ENCODE peak calls at places on chromosomes 1 and 21, in six cellular contexts. D is neural progenitor cell; T is HCEC 1CT; F is activated T-helper 9 cell treated with anti-CD3 and anti-CD28 coated beads, Interleukin-2, amount 50 U/mL, for 16 hours; R is T-cell; G is CD4-positive, CD25-positive, alpha-beta regulatory T cell. H is an unnamed sample.

GRCh38 chr1:55061706-55062321 is 22.5 kb downstream of the PCSK9 start:
- DNase-seq in D (no peak), T (no peak), F (no peak), R (no peak), G (no peak), H (no peak)

GRCh38 chr1:36098650-36099365 is 10.1 kb downstream of the ADPRS start:
- DNase-seq in D (no peak), T (no peak), F (no peak), R (no peak), G (no peak), H (no peak)

GRCh38 chr1:10308001-10308400 is 90.9 kb upstream of the PGD start:
- DNase-seq in D (no peak), T (no peak), F (no peak), R (peak), G (peak), H (no peak)

GRCh38 chr1:196209983-196210382 is 398.3 kb downstream of the KCNT2 start:
- DNase-seq in D (no peak), T (no peak), F (no peak), R (no peak), G (no peak), H (no peak)

GRCh38 chr1:202193614-202194327 is at the start of gene LGR6:
- DNase-seq in D (peak), T (no peak), F (no peak), R (no peak), G (no peak), H (peak)

GRCh38 chr1:174217787-174218574 is 58.7 kb downstream of the RABGAP1L start:
- DNase-seq in D (peak), T (peak), F (no peak), R (no peak), G (peak), H (no peak)

GRCh38 chr1:93960641-93961147 is 51.5 kb upstream of the GCLM start:
- DNase-seq in D (no peak), T (no peak), F (no peak), R (no peak), G (no peak), H (no peak)

GRCh38 chr1:56360021-56360420 is 219.3 kb downstream of the PLPP3 start:
- DNase-seq in D (no peak), T (peak), F (no peak), R (no peak), G (no peak), H (no peak)

GRCh38 chr1:156439036-156439435 is 61.5 kb downstream of the MEF2D start:
- DNase-seq in D (no peak), T (no peak), F (no peak), R (no peak), G (no peak), H (no peak)

GRCh38 chr1:150186789-150187559 is 37.3 kb downstream of the PLEKHO1 start:
- DNase-seq in D (peak), T (peak), F (no peak), R (no peak), G (peak), H (peak)

GRCh38 chr1:17674707-17675505 is 80.2 kb upstream of the ACTL8 start:
- DNase-seq in D (no peak), T (no peak), F (no peak), R (no peak), G (no peak), H (no peak)

GRCh38 chr1:77680173-77680572 is 2.3 kb downstream of the ZZZ3 start:
- DNase-seq in D (no peak), T (no peak), F (no peak), R (no peak), G (no peak), H (no peak)

GRCh38 chr1:31522556-31522845 is 53.8 kb upstream of the TINAGL1 start:
- DNase-seq in D (no peak), T (no peak), F (no peak), R (no peak), G (no peak), H (no peak)

GRCh38 chr1:74753104-74753503 is 20.2 kb downstream of the TYW3 start:
- DNase-seq in D (peak), T (no peak), F (no peak), R (no peak), G (no peak), H (no peak)

GRCh38 chr1:34900775-34901502 is 28.5 kb downstream of the DLGAP3 start:
- DNase-seq in D (no peak), T (no peak), F (no peak), R (no peak), G (no peak), H (no peak)

GRCh38 chr1:245735831-245736530 is 581.2 kb downstream of the KIF26B start:
- DNase-seq in D (no peak), T (peak), F (no peak), R (no peak), G (no peak), H (no peak)

GRCh38 chr1:200628223-200628868 is 7.8 kb upstream of the KIF14 start:
- DNase-seq in D (no peak), T (no peak), F (peak), R (peak), G (peak), H (peak)

GRCh38 chr1:6779089-6779805 is 6.0 kb upstream of the CAMTA1 start:
- DNase-seq in D (no peak), T (no peak), F (no peak), R (no peak), G (peak), H (no peak)

GRCh38 chr1:29832471-29832870 is 596.1 kb downstream of the PTPRU start:
- DNase-seq in D (no peak), T (no peak), F (no peak), R (no peak), G (no peak), H (no peak)

GRCh38 chr1:30915491-30916230 is 7.1 kb upstream of the SDC3 start:
- DNase-seq in D (peak), T (no peak), F (no peak), R (no peak), G (no peak), H (no peak)

GRCh38 chr1:12197483-12197880 is 30.7 kb downstream of the TNFRSF1B start:
- DNase-seq in D (no peak), T (no peak), F (no peak), R (no peak), G (no peak), H (no peak)

GRCh38 chr1:115877511-115877910 is 36.6 kb upstream of the NHLH2 start:
- DNase-seq in D (peak), T (peak), F (no peak), R (no peak), G (no peak), H (no peak)

GRCh38 chr1:27113861-27114260 is 41.1 kb downstream of the SLC9A1 start:
- DNase-seq in D (no peak), T (no peak), F (no peak), R (no peak), G (no peak), H (no peak)

GRCh38 chr1:159076753-159077656 is at the start of gene AIM2:
- DNase-seq in D (no peak), T (no peak), F (peak), R (peak), G (peak), H (peak)

GRCh38 chr1:77825356-77825709 is 45.9 kb downstream of the MIGA1 start:
- DNase-seq in D (peak), T (peak), F (no peak), R (no peak), G (peak), H (peak)

GRCh38 chr1:224727851-224728250 is 111.7 kb downstream of the CNIH3 start:
- DNase-seq in D (no peak), T (peak), F (no peak), R (no peak), G (no peak), H (no peak)

GRCh38 chr1:240508201-240508600 is 103.8 kb downstream of the GREM2 start:
- DNase-seq in D (no peak), T (no peak), F (no peak), R (no peak), G (no peak), H (no peak)

GRCh38 chr1:65105596-65105995 is 42.4 kb upstream of the AK4 start:
- DNase-seq in D (no peak), T (peak), F (no peak), R (no peak), G (no peak), H (no peak)

GRCh38 chr1:228014235-228014930 is 7.6 kb downstream of the WNT3A start:
- DNase-seq in D (no peak), T (no peak), F (no peak), R (no peak), G (no peak), H (no peak)

GRCh38 chr1:68051475-68051874 is 1.0 kb upstream of the DIRAS3 start:
- DNase-seq in D (peak), T (peak), F (no peak), R (no peak), G (no peak), H (no peak)

GRCh38 chr21:46226920-46227599 is 1.5 kb downstream of the LSS start:
- DNase-seq in D (no peak), T (peak), F (no peak), R (no peak), G (no peak), H (no peak)

GRCh38 chr1:229991104-229991513 is 75.9 kb upstream of the GALNT2 start:
- DNase-seq in D (no peak), T (no peak), F (no peak), R (no peak), G (no peak), H (no peak)

GRCh38 chr21:16302851-16303282 is 573.1 kb downstream of the USP25 start:
- DNase-seq in D (no peak), T (no peak), F (no peak), R (no peak), G (no peak), H (no peak)

GRCh38 chr1:83497563-83497962 is 501.4 kb downstream of the TTLL7 start:
- DNase-seq in D (peak), T (no peak), F (no peak), R (no peak), G (no peak), H (no peak)

GRCh38 chr1:31585736-31586365 is 9.5 kb downstream of the TINAGL1 start:
- DNase-seq in D (no peak), T (no peak), F (no peak), R (no peak), G (no peak), H (no peak)